ENCODE peak calls at places on chromosome 11, in five cellular contexts. Z is body of pancreas, V is mammary epithelial cell, N is heart left ventricle, Y is transverse colon. X is an unnamed sample.

GRCh38 chr11:86143429-86144030 is 74.6 kb upstream of the PICALM start:
- DNase-seq in Z (no peak), V (no peak), N (peak; percentile 44), Y (no peak), X (no peak)

GRCh38 chr11:223921-224320 is 12.2 kb downstream of the SIRT3 start:
- DNase-seq in Z (no peak), V (no peak), N (no peak), Y (no peak), X (no peak)

GRCh38 chr11:43518407-43519165 is 159.9 kb downstream of the TTC17 start:
- DNase-seq in Z (no peak), V (peak; percentile 37), N (no peak), Y (no peak), X (peak; percentile 5)

GRCh38 chr11:121367434-121367833 is 74.9 kb downstream of the SC5D start:
- DNase-seq in Z (no peak), V (peak; percentile 4), N (no peak), Y (no peak), X (peak; percentile 56)

GRCh38 chr11:133384731-133385130 is 147.6 kb downstream of the OPCML start:
- DNase-seq in Z (no peak), V (no peak), N (no peak), Y (no peak), X (no peak)

GRCh38 chr11:47161134-47161854 is 15.4 kb downstream of the ARFGAP2 start:
- DNase-seq in Z (peak; percentile 75), V (peak; percentile 28), N (peak; percentile 63), Y (peak; percentile 69), X (peak; percentile 70)

GRCh38 chr11:120690406-120690805 is 178.9 kb downstream of the GRIK4 start:
- DNase-seq in Z (no peak), V (no peak), N (no peak), Y (no peak), X (no peak)

GRCh38 chr11:129440028-129440630 is 64.5 kb downstream of the BARX2 start:
- DNase-seq in Z (peak; percentile 63), V (peak; percentile 99), N (no peak), Y (no peak), X (peak; percentile 1)

GRCh38 chr11:73152861-73153483 is 10.9 kb upstream of the FCHSD2 start:
- DNase-seq in Z (no peak), V (no peak), N (no peak), Y (peak; percentile 73), X (no peak)

GRCh38 chr11:79390477-79390876 is 50.4 kb downstream of the TENM4 start:
- DNase-seq in Z (no peak), V (no peak), N (no peak), Y (no peak), X (no peak)

GRCh38 chr11:96001037-96001436 is 77.1 kb upstream of the MTMR2 start:
- DNase-seq in Z (peak; percentile 22), V (no peak), N (peak; percentile 84), Y (peak; percentile 60), X (peak; percentile 67)

GRCh38 chr11:57792060-57792541 is 30.5 kb downstream of the CTNND1 start:
- DNase-seq in Z (no peak), V (peak; percentile 70), N (peak; percentile 81), Y (peak; percentile 71), X (peak; percentile 39)

GRCh38 chr11:995752-996420 is 40.6 kb downstream of the MUC6 start:
- DNase-seq in Z (no peak), V (no peak), N (no peak), Y (no peak), X (peak; percentile 20)

GRCh38 chr11:123328281-123328680 is 101.8 kb upstream of the GRAMD1B start:
- DNase-seq in Z (no peak), V (no peak), N (no peak), Y (no peak), X (no peak)

GRCh38 chr11:65435330-65435931 is 12.8 kb downstream of the NEAT1 start:
- DNase-seq in Z (no peak), V (no peak), N (no peak), Y (peak; percentile 23), X (peak; percentile 32)

GRCh38 chr11:122900803-122901202 is 18.2 kb downstream of the JHY start:
- DNase-seq in Z (no peak), V (no peak), N (no peak), Y (no peak), X (no peak)

GRCh38 chr11:71946144-71946571 is 17.3 kb downstream of the RNF121 start:
- DNase-seq in Z (no peak), V (peak; percentile 82), N (no peak), Y (no peak), X (peak; percentile 67)

GRCh38 chr11:97140885-97141494 is 751.2 kb downstream of the JRKL start:
- DNase-seq in Z (no peak), V (peak; percentile 16), N (no peak), Y (no peak), X (no peak)

GRCh38 chr11:95508219-95508880 is 277.3 kb upstream of the SESN3 start:
- DNase-seq in Z (no peak), V (no peak), N (peak; percentile 28), Y (no peak), X (no peak)

GRCh38 chr11:72243567-72244316 is at the start of gene PHOX2A:
- DNase-seq in Z (no peak), V (no peak), N (no peak), Y (no peak), X (no peak)

GRCh38 chr11:120182790-120183491 is 27.9 kb upstream of the OAF start:
- DNase-seq in Z (peak; percentile 77), V (no peak), N (peak; percentile 63), Y (peak; percentile 78), X (no peak)

GRCh38 chr11:34926101-34926830 is 9.8 kb downstream of the PDHX start:
- DNase-seq in Z (no peak), V (peak; percentile 36), N (no peak), Y (no peak), X (peak; percentile 76)

GRCh38 chr11:16184588-16184987 is 171.8 kb downstream of the SOX6 start:
- DNase-seq in Z (no peak), V (peak; percentile 76), N (no peak), Y (peak; percentile 14), X (peak; percentile 81)

GRCh38 chr11:36222755-36223635 is 66.2 kb downstream of the COMMD9 start:
- DNase-seq in Z (no peak), V (no peak), N (no peak), Y (no peak), X (peak; percentile 30)

GRCh38 chr11:65593518-65594414 is 1.8 kb downstream of the KCNK7 start:
- DNase-seq in Z (no peak), V (no peak), N (peak; percentile 63), Y (peak; percentile 49), X (no peak)

GRCh38 chr11:29781268-29781667 is 235.6 kb downstream of the KCNA4 start:
- DNase-seq in Z (no peak), V (no peak), N (peak; percentile 78), Y (no peak), X (no peak)

GRCh38 chr11:70462818-70463477 is 64.6 kb downstream of the CTTN start:
- DNase-seq in Z (no peak), V (no peak), N (no peak), Y (no peak), X (no peak)

GRCh38 chr11:120139316-120140069 is 1.6 kb upstream of the TRIM29 start:
- DNase-seq in Z (no peak), V (no peak), N (no peak), Y (no peak), X (no peak)

GRCh38 chr11:15711311-15711710 is 596.6 kb downstream of the INSC start:
- DNase-seq in Z (no peak), V (no peak), N (no peak), Y (no peak), X (no peak)

GRCh38 chr11:120130991-120131760 is 6.7 kb downstream of the TRIM29 start:
- DNase-seq in Z (no peak), V (no peak), N (peak; percentile 7), Y (peak; percentile 4), X (no peak)

GRCh38 chr11:76838422-76839068 is 22.2 kb upstream of the ACER3 start:
- DNase-seq in Z (no peak), V (no peak), N (peak; percentile 34), Y (no peak), X (no peak)

DNA sequence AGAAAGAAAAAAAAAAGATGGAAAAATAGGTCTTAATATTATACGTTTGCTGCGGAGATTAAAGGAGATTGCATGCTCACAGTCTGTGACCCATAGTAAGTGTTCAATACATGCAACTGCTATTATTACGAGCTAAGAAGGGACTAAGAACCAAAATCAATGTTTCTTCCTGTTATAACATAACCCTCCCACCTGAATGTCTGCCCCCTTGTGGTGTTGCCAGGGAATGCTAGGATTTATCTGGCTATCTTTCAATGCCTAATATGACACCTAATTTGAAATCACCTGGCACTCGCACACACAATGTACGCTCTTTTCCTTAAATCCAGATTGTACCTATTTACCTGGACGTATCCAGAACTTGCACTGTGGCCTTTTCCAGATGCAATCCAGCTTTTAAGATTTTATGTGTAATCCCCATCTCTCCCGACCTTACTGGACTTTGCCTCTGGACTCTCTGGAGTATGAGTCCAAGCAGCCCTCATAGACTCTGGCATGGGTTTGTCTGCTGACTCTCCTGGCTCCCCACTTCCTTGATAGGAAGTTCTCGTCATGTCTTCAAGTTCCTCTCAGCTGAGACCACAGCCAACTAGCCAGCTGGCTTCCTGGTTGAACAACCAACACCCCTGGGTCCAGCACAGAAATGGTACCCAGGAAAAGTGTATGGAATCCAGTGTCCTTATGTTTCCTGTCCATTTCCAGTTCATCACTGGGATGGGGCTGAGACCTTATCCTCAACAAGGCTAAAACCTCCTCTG is 151.5 kb downstream of the CCDC34 start:
- DNase-seq in Z (no peak), V (no peak), N (peak; percentile 58), Y (no peak), X (no peak)
- TF ChIP-seq CTCF in Z (peak; percentile 33), V (peak; percentile 35), N (peak; percentile 39), Y (peak; percentile 26), X (peak; percentile 49)

GRCh38 chr11:7516488-7516887 is 2.7 kb downstream of the PPFIBP2 start:
- DNase-seq in Z (no peak), V (no peak), N (no peak), Y (no peak), X (no peak)
- H3K4me3 ChIP-seq in Z (no peak overlapping the region), V (no peak overlapping the region), N (no peak overlapping the region), Y (no peak overlapping the region), X (no peak overlapping the region)

GRCh38 chr11:3044004-3044403 is 13.2 kb downstream of the CARS1 start:
- DNase-seq in Z (no peak), V (no peak), N (no peak), Y (no peak), X (no peak)

GRCh38 chr11:3046190-3046589 is 11.0 kb downstream of the CARS1 start:
- DNase-seq in Z (no peak), V (no peak), N (no peak), Y (no peak), X (no peak)

GRCh38 chr11:3047637-3048036 is 9.6 kb downstream of the CARS1 start:
- DNase-seq in Z (no peak), V (no peak), N (no peak), Y (no peak), X (no peak)

GRCh38 chr11:3044915-3045314 is 12.3 kb downstream of the CARS1 start:
- DNase-seq in Z (no peak), V (no peak), N (no peak), Y (no peak), X (no peak)

DNA sequence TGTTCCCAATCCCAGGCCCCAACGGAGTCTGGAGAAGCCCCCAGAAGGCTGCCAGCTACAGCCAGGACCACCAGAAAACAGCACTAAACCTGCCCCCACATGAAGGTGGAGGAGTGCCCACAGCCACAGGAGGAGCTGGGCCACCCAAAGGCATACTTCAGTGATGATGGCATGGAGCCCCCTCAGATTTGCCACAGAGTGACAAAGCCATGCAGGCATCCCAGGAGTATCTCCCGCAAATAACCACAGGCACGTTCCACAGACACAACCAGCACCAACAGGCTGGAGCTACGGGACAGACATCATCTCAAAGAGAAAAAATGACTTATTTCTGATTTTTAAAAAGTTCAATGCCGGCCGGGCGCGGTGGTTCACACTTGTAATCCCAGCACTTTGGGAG is 10.6 kb downstream of the CARS1 start:
- DNase-seq in Z (no peak), V (no peak), N (no peak), Y (no peak), X (no peak)
- TF ChIP-seq CTCF in Z (no peak), V (no peak), N (no peak), Y (no peak), X (no peak)

GRCh38 chr11:99256614-99257013 is 235.9 kb downstream of the CNTN5 start:
- DNase-seq in Z (no peak), V (no peak), N (no peak), Y (no peak), X (no peak)
- H3K4me3 ChIP-seq in Z (no peak overlapping the region), V (no peak overlapping the region), N (no peak overlapping the region), Y (no peak overlapping the region), X (no peak overlapping the region)

X was measured in astrocyte of the spinal cord.